ENCODE peak calls at places on chromosomes 3 and 15, in six cellular contexts. Z is choroid plexus epithelial cell, Y is foreskin fibroblast, B is Panc1, V is RWPE1, M is uterus. D is an unnamed sample.

GRCh38 chr3:133944641-133945441 is 49.2 kb upstream of the RAB6B start:
- DNase-seq in V (peak; percentile 86), B (no peak), Y (peak; percentile 76), Z (peak; percentile 97), M (peak; percentile 67), D (peak; percentile 51)

GRCh38 chr3:12294885-12295580 is 6.2 kb downstream of the PPARG start:
- DNase-seq in V (peak; percentile 65), Y (peak; percentile 78), M (no peak), B (no peak), Z (peak; percentile 94), D (peak; percentile 84)

GRCh38 chr3:81378552-81379288 is 382.7 kb downstream of the GBE1 start:
- DNase-seq in V (no peak), M (no peak), Z (no peak), Y (no peak), B (no peak), D (no peak)

GRCh38 chr3:99751649-99752048 is 66.0 kb upstream of the CMSS1 start:
- DNase-seq in M (no peak), B (no peak), Y (peak; percentile 56), V (peak; percentile 60), Z (peak; percentile 79), D (peak; percentile 51)

GRCh38 chr3:151553873-151554272 is 93.0 kb upstream of the IGSF10 start:
- DNase-seq in V (no peak), Y (peak; percentile 23), Z (peak; percentile 89), B (no peak), M (peak; percentile 44), D (peak; percentile 70)

GRCh38 chr3:122563717-122564025 is 429 bp downstream of the PARP9 start:
- DNase-seq in V (peak; percentile 8), B (no peak), M (peak; percentile 23), Z (no peak), Y (no peak), D (peak; percentile 30)

GRCh38 chr3:182814419-182815160 is 21.3 kb downstream of the ATP11B start:
- DNase-seq in M (no peak), V (no peak), B (no peak), Z (no peak), Y (no peak), D (no peak)

GRCh38 chr15:30984542-30984941 is 6.9 kb downstream of the MTMR10 start:
- DNase-seq in B (no peak), M (no peak), Y (no peak), V (no peak), Z (no peak), D (peak; percentile 19)

GRCh38 chr15:78808550-78808949 is 2.7 kb downstream of the ADAMTS7 start:
- DNase-seq in M (no peak), Z (peak; percentile 68), B (peak; percentile 20), Y (peak; percentile 51), V (peak; percentile 42), D (peak; percentile 44)

GRCh38 chr3:62027231-62027630 is 346.1 kb downstream of the FEZF2 start:
- DNase-seq in Y (no peak), V (no peak), B (no peak), M (no peak), Z (no peak), D (no peak)

GRCh38 chr15:65086680-65087111 is 10.2 kb downstream of the KBTBD13 start:
- DNase-seq in M (no peak), Z (peak; percentile 29), B (no peak), V (no peak), Y (no peak), D (no peak)

GRCh38 chr15:65082303-65082958 is 5.9 kb downstream of the KBTBD13 start:
- DNase-seq in M (no peak), Y (no peak), Z (no peak), V (no peak), B (no peak), D (peak; percentile 46)

GRCh38 chr15:35545316-35545824 is 595 bp downstream of the DPH6 start:
- DNase-seq in Y (peak; percentile 38), M (peak; percentile 51), Z (peak; percentile 75), B (peak; percentile 22), V (peak; percentile 50), D (peak; percentile 74)

GRCh38 chr3:152213086-152213674 is 55.5 kb upstream of the MBNL1 start:
- DNase-seq in Z (no peak), B (no peak), Y (no peak), V (no peak), M (no peak), D (peak; percentile 60)

GRCh38 chr3:181075098-181075497 is 85.6 kb upstream of the DNAJC19 start:
- DNase-seq in V (no peak), M (no peak), B (no peak), Y (no peak), Z (no peak), D (no peak)

GRCh38 chr3:129486057-129487035 is 42.1 kb upstream of the RHO start:
- DNase-seq in Y (peak; percentile 75), V (no peak), M (no peak), B (no peak), Z (peak; percentile 89), D (peak; percentile 86)

GRCh38 chr3:188788621-188789081 is 383.1 kb upstream of the TPRG1 start:
- DNase-seq in V (peak; percentile 21), Y (peak; percentile 95), M (no peak), Z (peak; percentile 99), B (no peak), D (peak; percentile 79)

GRCh38 chr3:51637941-51638471 is 33.0 kb upstream of the TEX264 start:
- DNase-seq in Z (peak; percentile 92), Y (peak; percentile 42), M (no peak), V (peak; percentile 63), B (peak; percentile 36), D (peak; percentile 80)

GRCh38 chr3:159669753-159670152 is 318.9 kb upstream of the IL12A start:
- DNase-seq in V (no peak), Z (peak; percentile 7), Y (no peak), B (no peak), M (no peak), D (peak; percentile 19)

GRCh38 chr3:74445541-74445940 is 168.9 kb downstream of the CNTN3 start:
- DNase-seq in Y (no peak), B (no peak), M (no peak), V (no peak), Z (peak; percentile 15), D (no peak)

GRCh38 chr15:88426304-88426703 is 40.9 kb downstream of the MRPL46 start:
- DNase-seq in M (no peak), Z (no peak), B (no peak), V (no peak), Y (no peak), D (no peak)

GRCh38 chr3:32420138-32420981 is 28.7 kb downstream of the CMTM7 start:
- DNase-seq in Z (peak; percentile 50), M (no peak), Y (no peak), B (no peak), V (peak; percentile 87), D (no peak)

GRCh38 chr3:94456332-94456731 is 393.5 kb downstream of the NSUN3 start:
- DNase-seq in B (no peak), Y (no peak), M (no peak), V (no peak), Z (no peak), D (no peak)

GRCh38 chr15:59420986-59421618 is 16.9 kb upstream of the FAM81A start:
- DNase-seq in V (no peak), Z (peak; percentile 64), M (no peak), Y (peak; percentile 26), B (no peak), D (peak; percentile 48)

GRCh38 chr15:83011271-83012037 is at the start of gene C15orf40:
- DNase-seq in B (peak; percentile 61), V (peak; percentile 92), M (peak; percentile 82), Y (peak; percentile 92), Z (peak; percentile 93), D (peak; percentile 90)
- TF ChIP-seq CTCF in B (peak; percentile 87), V (peak; percentile 91), M (peak; percentile 84), Y (peak; percentile 53), Z (peak; percentile 64), D (peak; percentile 41)

GRCh38 chr3:127083778-127084355 is 101.0 kb downstream of the PLXNA1 start:
- DNase-seq in Z (no peak), V (no peak), M (no peak), Y (no peak), B (no peak), D (no peak)
- TF ChIP-seq CTCF in Z (no peak), V (no peak), M (no peak), Y (no peak), B (no peak), D (no peak)

DNA sequence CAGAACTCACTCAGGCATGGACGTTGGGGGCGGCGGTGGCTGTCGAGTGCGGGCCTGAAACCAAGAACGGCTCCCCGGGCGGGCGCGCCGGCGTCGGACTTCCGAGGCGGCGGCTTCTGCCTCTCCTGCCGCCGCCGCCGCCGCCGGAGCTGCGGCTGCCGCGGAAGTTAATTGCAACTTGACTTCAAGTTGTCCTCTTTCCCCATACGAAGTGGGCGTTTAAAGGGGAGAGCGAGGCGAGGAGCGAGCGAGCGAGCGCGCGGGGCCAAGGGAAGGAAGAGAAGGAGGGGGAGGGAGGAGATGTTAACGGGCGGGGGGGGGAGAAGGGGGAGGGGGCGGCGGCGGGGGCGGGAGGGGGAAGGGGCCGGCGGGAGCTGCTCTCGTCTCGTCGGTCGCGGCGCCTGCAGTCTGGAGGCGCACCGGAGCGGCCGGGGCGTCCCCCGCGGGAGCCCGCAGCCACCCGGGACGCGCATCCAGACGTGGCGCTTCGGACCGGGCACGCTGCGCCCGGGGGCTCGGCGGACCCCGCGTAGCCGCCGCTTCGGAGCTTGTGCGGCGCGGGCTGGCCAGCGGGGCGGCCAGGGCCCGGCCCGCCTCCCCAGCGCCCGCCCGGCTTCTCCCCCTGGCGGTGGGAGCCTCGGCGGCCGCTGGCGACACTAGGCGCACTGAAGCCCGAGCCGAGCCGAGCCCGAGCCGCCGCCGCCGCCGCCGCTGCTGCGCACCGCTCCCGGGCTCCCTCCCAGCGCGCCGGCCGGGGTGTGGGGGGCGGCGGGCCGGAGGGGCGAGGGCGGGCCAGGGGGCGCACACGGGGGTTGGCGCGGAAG is 19.7 kb upstream of the SATB1 start:
- DNase-seq in Z (peak; percentile 44), B (no peak), M (peak; percentile 36), Y (peak; percentile 49), V (peak; percentile 45), D (peak; percentile 41)
- TF ChIP-seq CTCF in Z (peak; percentile 34), B (peak; percentile 69), M (no peak), Y (no peak), V (peak; percentile 55), D (peak; percentile 23)

GRCh38 chr3:107994954-107995715 is 95.7 kb downstream of the CD47 start:
- DNase-seq in M (no peak), Z (no peak), Y (no peak), V (no peak), B (no peak), D (no peak)

GRCh38 chr3:107997666-107998065 is 93.2 kb downstream of the CD47 start:
- DNase-seq in Z (no peak), M (no peak), Y (no peak), B (no peak), V (no peak), D (no peak)

GRCh38 chr3:108001457-108001856 is 89.4 kb downstream of the CD47 start:
- DNase-seq in Y (peak; percentile 18), Z (peak; percentile 26), B (no peak), M (no peak), V (peak; percentile 60), D (peak; percentile 35)

GRCh38 chr3:107994181-107994580 is 96.7 kb downstream of the CD47 start:
- DNase-seq in B (no peak), Y (no peak), V (no peak), Z (no peak), M (no peak), D (no peak)

DNA sequence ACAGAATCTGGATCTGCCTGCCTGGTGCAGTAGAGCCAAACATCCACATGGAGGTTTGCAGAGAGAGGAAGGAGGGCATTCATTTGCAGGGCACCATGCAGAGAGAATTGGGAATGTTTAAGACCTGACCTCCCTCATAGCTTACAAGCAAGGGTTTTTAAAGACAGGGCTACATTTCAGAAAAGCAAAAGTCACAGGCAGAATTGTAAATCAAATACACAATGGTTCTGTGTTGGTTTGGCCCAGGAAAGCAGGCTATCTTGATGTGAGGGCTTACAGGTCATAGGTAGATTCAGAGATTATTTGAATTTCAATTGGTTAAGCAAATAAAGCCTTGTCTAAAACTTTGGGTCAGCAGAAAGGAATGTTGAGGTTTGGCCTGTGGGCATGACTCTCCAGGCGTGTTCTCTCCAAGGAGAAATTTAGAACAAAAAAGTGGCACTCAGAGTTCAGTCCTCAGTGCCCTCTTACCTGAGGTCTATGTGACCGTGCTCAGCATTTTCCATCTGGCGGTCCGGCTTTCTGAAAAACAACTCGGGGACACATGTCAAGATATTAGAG is 91.5 kb downstream of the CD47 start:
- DNase-seq in M (no peak), B (no peak), V (peak; percentile 61), Y (peak; percentile 9), Z (no peak), D (no peak)
- TF ChIP-seq CTCF in M (no peak), B (no peak), V (no peak), Y (no peak), Z (no peak), D (no peak)